ENCODE peak calls at places on chromosome 22, in four cellular contexts. One of them, this sample, is unnamed.

GRCh38 chr22:17931400-17931825 is 92.9 kb downstream of the MICAL3 start:
- DNase-seq in K562: no peak
- DNase-seq in WTC11: no peak
- DNase-seq in HepG2: no peak
- DNase-seq in this sample: no peak

GRCh38 chr22:32695451-32695891 is 106.0 kb upstream of the TIMP3 start:
- DNase-seq in K562: no peak
- DNase-seq in WTC11: no peak
- DNase-seq in HepG2: peak; percentile 87
- DNase-seq in this sample: no peak

GRCh38 chr22:25853501-25853900 is 111.5 kb downstream of the MYO18B start:
- DNase-seq in WTC11: no peak
- DNase-seq in K562: peak; percentile 39
- DNase-seq in HepG2: no peak
- DNase-seq in this sample: no peak

GRCh38 chr22:24697671-24698082 is 76.8 kb downstream of the PIWIL3 start:
- DNase-seq in K562: no peak
- DNase-seq in HepG2: no peak
- DNase-seq in WTC11: no peak
- DNase-seq in this sample: no peak

GRCh38 chr22:37991738-37992442 is 7.5 kb upstream of the SOX10 start:
- DNase-seq in HepG2: no peak
- DNase-seq in K562: no peak
- DNase-seq in WTC11: no peak
- DNase-seq in this sample: no peak

GRCh38 chr22:38034884-38035529 is 22.2 kb upstream of the PICK1 start:
- DNase-seq in WTC11: no peak
- DNase-seq in HepG2: no peak
- DNase-seq in K562: no peak
- DNase-seq in this sample: no peak

GRCh38 chr22:28139993-28140392 is 220.9 kb upstream of the PITPNB start:
- DNase-seq in WTC11: no peak
- DNase-seq in K562: no peak
- DNase-seq in HepG2: no peak
- DNase-seq in this sample: no peak

GRCh38 chr22:30906946-30907345 is 61.6 kb downstream of the MORC2 start:
- DNase-seq in WTC11: no peak
- DNase-seq in K562: peak; percentile 2
- DNase-seq in HepG2: no peak
- DNase-seq in this sample: no peak

GRCh38 chr22:39534591-39535301 is 2.2 kb upstream of the RPS19BP1 start:
- DNase-seq in HepG2: peak; percentile 54
- DNase-seq in WTC11: peak; percentile 96
- DNase-seq in K562: peak; percentile 73
- DNase-seq in this sample: peak; percentile 90

GRCh38 chr22:18103527-18104269 is 6.9 kb upstream of the TUBA8 start:
- DNase-seq in K562: no peak
- DNase-seq in WTC11: no peak
- DNase-seq in HepG2: no peak
- DNase-seq in this sample: no peak

GRCh38 chr22:27462190-27462589 is 339.4 kb downstream of the MN1 start:
- DNase-seq in HepG2: peak; percentile 29
- DNase-seq in K562: no peak
- DNase-seq in WTC11: no peak
- DNase-seq in this sample: no peak

GRCh38 chr22:30372915-30373314 is 14.3 kb downstream of the RNF215 start:
- DNase-seq in K562: no peak
- DNase-seq in WTC11: no peak
- DNase-seq in HepG2: no peak
- DNase-seq in this sample: no peak

GRCh38 chr22:23058481-23059336 is 11.6 kb upstream of the GNAZ start:
- DNase-seq in WTC11: peak; percentile 5
- DNase-seq in HepG2: no peak
- DNase-seq in K562: peak; percentile 57
- DNase-seq in this sample: no peak

GRCh38 chr22:46212195-46212594 is 37.9 kb downstream of the CDPF1 start:
- DNase-seq in HepG2: no peak
- DNase-seq in K562: no peak
- DNase-seq in WTC11: no peak
- DNase-seq in this sample: no peak
- TF ChIP-seq ELF4 in HepG2: no peak
- TF ChIP-seq ELF4 in K562: no peak
- TF ChIP-seq ELF4 in WTC11: no peak
- TF ChIP-seq ELF4 in this sample: no peak

DNA sequence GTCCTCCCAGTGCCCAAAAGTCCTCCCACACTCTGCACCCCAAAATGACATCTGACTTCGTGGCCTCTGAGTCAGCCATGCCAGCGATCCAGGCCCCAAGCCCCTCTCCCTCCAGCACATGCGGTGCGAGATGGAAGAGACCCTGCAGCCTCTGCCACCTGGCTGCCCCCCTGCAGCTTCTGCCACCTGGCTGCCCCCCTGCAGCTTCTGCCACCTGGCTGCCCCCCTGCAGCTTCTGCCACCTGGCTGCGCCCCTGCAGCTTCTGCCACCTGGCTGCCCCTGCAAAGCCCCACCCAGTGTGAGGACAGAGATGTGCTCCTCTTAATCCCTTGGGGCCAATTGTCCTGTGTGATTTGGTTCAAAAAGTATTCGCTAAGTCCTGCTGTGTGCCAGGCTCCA is 68.0 kb downstream of the WNT7B start:
- DNase-seq in K562: no peak
- DNase-seq in WTC11: no peak
- DNase-seq in HepG2: no peak
- DNase-seq in this sample: no peak
- TF ChIP-seq ELF4 in K562: no peak
- TF ChIP-seq ELF4 in WTC11: no peak
- TF ChIP-seq ELF4 in HepG2: no peak
- TF ChIP-seq ELF4 in this sample: no peak

GRCh38 chr22:35230839-35231584 is 26.3 kb upstream of the HMGXB4 start:
- DNase-seq in K562: no peak
- DNase-seq in WTC11: no peak
- DNase-seq in HepG2: peak; percentile 51
- DNase-seq in this sample: no peak
- TF ChIP-seq ELF4 in K562: no peak
- TF ChIP-seq ELF4 in WTC11: no peak
- TF ChIP-seq ELF4 in HepG2: no peak
- TF ChIP-seq ELF4 in this sample: no peak

GRCh38 chr22:19892925-19893324 is 38.3 kb upstream of the GNB1L start:
- DNase-seq in HepG2: no peak
- DNase-seq in K562: no peak
- DNase-seq in WTC11: no peak
- DNase-seq in this sample: no peak

GRCh38 chr22:19889951-19890350 is 35.3 kb upstream of the GNB1L start:
- DNase-seq in K562: no peak
- DNase-seq in WTC11: no peak
- DNase-seq in HepG2: no peak
- DNase-seq in this sample: no peak

GRCh38 chr22:19892249-19892879 is 37.7 kb upstream of the GNB1L start:
- DNase-seq in WTC11: no peak
- DNase-seq in HepG2: peak; percentile 76
- DNase-seq in K562: peak; percentile 85
- DNase-seq in this sample: no peak

GRCh38 chr22:19890502-19891349 is 36.1 kb upstream of the GNB1L start:
- DNase-seq in WTC11: no peak
- DNase-seq in HepG2: no peak
- DNase-seq in K562: no peak
- DNase-seq in this sample: no peak

DNA sequence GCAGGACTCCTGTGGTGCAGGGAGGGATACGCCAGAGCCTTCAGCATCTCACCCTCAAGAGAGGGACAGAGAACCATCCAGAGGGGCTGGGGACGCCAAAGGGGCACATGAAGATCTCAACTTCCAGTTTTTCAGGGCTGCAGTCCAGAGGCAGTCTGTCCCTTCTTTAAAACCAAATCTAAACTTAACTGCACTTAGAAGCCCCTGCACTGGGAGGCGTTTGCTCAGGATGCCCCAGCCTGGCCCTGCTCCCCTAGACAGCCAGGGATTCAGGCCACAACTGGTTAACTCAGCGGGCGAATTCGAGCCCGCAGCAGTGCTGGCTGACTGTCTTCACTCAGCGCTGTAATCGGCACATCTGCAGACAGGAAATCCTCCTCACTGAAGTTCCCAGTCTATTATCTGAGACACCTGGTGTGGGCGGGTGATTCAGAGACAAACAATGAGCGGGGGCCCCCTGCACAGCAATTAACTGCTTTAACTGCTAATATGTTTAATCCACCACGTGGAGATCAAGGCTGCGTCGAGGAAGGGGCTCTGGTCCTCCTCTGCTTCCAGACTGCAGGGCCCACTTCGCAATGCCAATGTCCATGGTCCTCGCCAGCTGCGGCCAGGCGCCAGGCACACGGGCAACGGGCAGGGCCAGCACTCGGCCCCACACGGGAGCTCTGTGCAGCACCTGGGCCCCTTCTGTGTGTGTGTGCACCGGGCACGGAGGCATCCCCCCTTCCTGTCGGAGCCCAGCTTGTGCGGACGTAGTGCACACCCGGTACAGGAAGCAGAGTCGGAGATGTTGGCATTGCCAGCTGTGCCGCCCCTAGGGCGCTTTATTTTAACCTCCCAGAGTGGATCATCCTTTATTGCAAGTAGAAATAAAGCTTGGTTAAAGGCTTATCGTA is 36.9 kb upstream of the GNB1L start:
- DNase-seq in WTC11: peak; percentile 64
- DNase-seq in HepG2: peak; percentile 71
- DNase-seq in K562: peak; percentile 98
- DNase-seq in this sample: no peak
- TF ChIP-seq ELF4 in WTC11: no peak
- TF ChIP-seq ELF4 in HepG2: no peak
- TF ChIP-seq ELF4 in K562: peak; percentile 91
- TF ChIP-seq ELF4 in this sample: no peak

GRCh38 chr22:20203142-20204099 is 52.6 kb upstream of the CCDC188 start:
- DNase-seq in K562: peak; percentile 89
- DNase-seq in HepG2: peak; percentile 36
- DNase-seq in WTC11: peak; percentile 61
- DNase-seq in this sample: no peak
- TF ChIP-seq ELF4 in K562: no peak
- TF ChIP-seq ELF4 in HepG2: no peak
- TF ChIP-seq ELF4 in WTC11: no peak
- TF ChIP-seq ELF4 in this sample: no peak

GRCh38 chr22:29312218-29313125 is 3.0 kb downstream of the RASL10A start:
- DNase-seq in WTC11: no peak
- DNase-seq in K562: no peak
- DNase-seq in HepG2: no peak
- DNase-seq in this sample: no peak

GRCh38 chr22:29314537-29315285 is 786 bp downstream of the RASL10A start:
- DNase-seq in K562: no peak
- DNase-seq in HepG2: no peak
- DNase-seq in WTC11: no peak
- DNase-seq in this sample: no peak

GRCh38 chr22:29315286-29316195 is at the start of gene RASL10A:
- DNase-seq in K562: peak; percentile 46
- DNase-seq in HepG2: no peak
- DNase-seq in WTC11: no peak
- DNase-seq in this sample: peak; percentile 64

GRCh38 chr22:29313126-29314071 is 2.1 kb downstream of the RASL10A start:
- DNase-seq in K562: peak; percentile 21
- DNase-seq in WTC11: peak; percentile 79
- DNase-seq in HepG2: no peak
- DNase-seq in this sample: no peak

DNA sequence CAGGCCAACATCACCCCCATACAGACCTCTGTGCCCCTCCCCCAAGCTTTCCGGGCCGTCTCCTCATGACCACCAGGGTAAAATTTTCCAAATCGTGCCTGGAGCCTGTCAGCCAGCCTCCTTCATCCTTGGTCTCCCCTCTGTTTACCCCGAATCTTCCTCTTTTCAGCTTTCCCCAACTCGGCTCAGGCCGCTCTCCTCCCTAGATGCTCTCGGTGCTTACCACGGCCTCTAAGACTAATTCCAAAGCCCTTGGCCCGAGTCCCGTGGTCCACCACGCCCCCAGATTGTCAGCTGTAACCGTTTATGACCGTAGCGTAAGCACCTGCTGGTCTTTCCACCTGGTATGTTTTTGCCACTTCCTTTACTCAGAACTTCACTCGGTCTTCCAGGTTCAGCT is 1.4 kb downstream of the RASL10A start:
- DNase-seq in K562: no peak
- DNase-seq in WTC11: no peak
- DNase-seq in HepG2: no peak
- DNase-seq in this sample: no peak
- TF ChIP-seq ELF4 in K562: no peak
- TF ChIP-seq ELF4 in WTC11: no peak
- TF ChIP-seq ELF4 in HepG2: no peak
- TF ChIP-seq ELF4 in this sample: no peak

GRCh38 chr22:48302657-48303359 is 1524.9 kb downstream of the BRD1 start:
- DNase-seq in K562: no peak
- DNase-seq in HepG2: no peak
- DNase-seq in WTC11: no peak
- DNase-seq in this sample: no peak
- TF ChIP-seq ELF4 in K562: no peak
- TF ChIP-seq ELF4 in HepG2: no peak
- TF ChIP-seq ELF4 in WTC11: no peak
- TF ChIP-seq ELF4 in this sample: no peak

DNA sequence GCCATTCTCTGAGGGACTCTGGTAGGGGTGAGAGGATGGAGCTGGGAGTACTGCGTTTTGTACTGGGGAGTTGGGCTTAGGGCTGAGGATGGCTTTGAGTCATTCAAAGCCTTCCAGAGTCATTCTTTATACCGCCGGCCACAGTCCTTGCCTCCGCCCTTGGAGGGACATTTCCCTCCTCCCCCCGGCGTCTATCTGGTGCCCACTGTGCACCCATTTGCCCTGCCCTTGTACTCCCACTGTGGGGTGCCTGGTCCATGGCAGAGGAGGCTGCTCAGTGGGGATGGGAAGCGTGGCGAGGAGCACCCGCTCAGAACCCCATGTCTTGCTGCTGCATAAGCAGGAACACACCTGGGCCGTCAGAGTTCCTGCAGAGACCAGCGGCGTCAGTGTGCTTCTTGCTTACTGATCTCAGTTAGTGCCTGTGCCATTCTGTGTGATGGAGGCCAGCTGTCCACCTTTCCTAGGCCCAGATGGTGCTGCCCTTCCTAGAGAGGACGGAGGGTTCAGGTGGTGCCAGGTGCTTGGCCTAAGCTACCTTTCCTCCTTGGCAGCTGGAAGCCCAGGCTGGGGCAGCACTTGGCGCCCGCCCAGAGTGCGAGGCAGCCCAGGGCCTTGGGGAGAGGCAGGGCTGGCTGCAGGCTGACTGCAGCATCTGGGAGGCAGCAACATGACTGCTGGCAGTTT is 23.3 kb upstream of the TMEM191C start:
- DNase-seq in WTC11: peak; percentile 13
- DNase-seq in HepG2: no peak
- DNase-seq in K562: no peak
- DNase-seq in this sample: no peak
- TF ChIP-seq ELF4 in WTC11: no peak
- TF ChIP-seq ELF4 in HepG2: no peak
- TF ChIP-seq ELF4 in K562: no peak
- TF ChIP-seq ELF4 in this sample: no peak

GRCh38 chr22:50307891-50308596 is 598 bp upstream of the PLXNB2 start:
- DNase-seq in HepG2: no peak
- DNase-seq in WTC11: no peak
- DNase-seq in K562: no peak
- DNase-seq in this sample: no peak
- TF ChIP-seq ELF4 in HepG2: no peak
- TF ChIP-seq ELF4 in WTC11: no peak
- TF ChIP-seq ELF4 in K562: no peak
- TF ChIP-seq ELF4 in this sample: no peak

This sample was measured in HEK293T.